ENCODE peak calls at places on chromosomes 1 and 21, in seven cellular contexts. C is heart left ventricle; N is fibroblast of gingiva; T is activated CD8-positive, alpha-beta memory T cell treated with anti-CD3 and anti-CD28 coated beads for 4 hours; E is neural crest cell; Q is stimulated activated CD4-positive, alpha-beta T cell treated with anti-CD3 and anti-CD28 coated beads, TNF-alpha, amount 100 ng/mL, for 4 hours; H is pancreas. P is an unnamed sample.

GRCh38 chr1:42340093-42340492 is 5.1 kb upstream of the FOXJ3 start:
- DNase-seq in C (no peak), Q (no peak), T (no peak), H (no peak), E (no peak), N (no peak), P (peak; percentile 51)

GRCh38 chr1:29502225-29502755 is 266.0 kb downstream of the PTPRU start:
- DNase-seq in E (no peak), Q (no peak), C (no peak), H (no peak), T (no peak), N (no peak), P (peak; percentile 2)

GRCh38 chr1:22412932-22413727 is 38.5 kb upstream of the ZBTB40 start:
- DNase-seq in T (no peak), E (no peak), C (no peak), N (peak; percentile 39), H (no peak), Q (no peak), P (peak; percentile 25)

GRCh38 chr1:59017501-59018231 is 233.8 kb upstream of the JUN start:
- DNase-seq in E (no peak), Q (no peak), T (no peak), H (no peak), N (no peak), C (no peak), P (no peak)

GRCh38 chr21:42609806-42610205 is 43.6 kb upstream of the PDE9A start:
- DNase-seq in N (no peak), H (no peak), T (peak; percentile 23), E (no peak), Q (no peak), C (no peak), P (no peak)

GRCh38 chr1:182771187-182771984 is 18.2 kb upstream of the NPL start:
- DNase-seq in H (no peak), E (no peak), Q (no peak), N (no peak), C (no peak), T (no peak), P (no peak)

GRCh38 chr1:205545991-205546390 is 41.5 kb downstream of the CDK18 start:
- DNase-seq in T (no peak), Q (no peak), N (no peak), E (no peak), H (no peak), C (no peak), P (peak; percentile 16)

GRCh38 chr1:232952514-232953175 is 2.2 kb downstream of the NTPCR start:
- DNase-seq in N (peak; percentile 34), Q (no peak), E (peak; percentile 27), C (no peak), H (no peak), T (no peak), P (peak; percentile 39)

GRCh38 chr1:92004129-92004528 is 25.7 kb upstream of the EPHX4 start:
- DNase-seq in N (no peak), H (no peak), C (no peak), Q (no peak), E (no peak), T (no peak), P (no peak)

GRCh38 chr1:241934181-241934815 is 23.3 kb upstream of the BECN2 start:
- DNase-seq in C (no peak), Q (no peak), N (peak; percentile 31), E (peak; percentile 36), H (no peak), T (no peak), P (no peak)

GRCh38 chr1:28115267-28115666 is 26.9 kb upstream of the EYA3 start:
- DNase-seq in H (no peak), C (peak; percentile 17), Q (no peak), T (peak; percentile 23), N (no peak), E (no peak), P (no peak)

GRCh38 chr1:147822292-147822691 is 61.9 kb upstream of the GJA5 start:
- DNase-seq in H (no peak), N (no peak), Q (no peak), C (no peak), T (no peak), E (no peak), P (no peak)

GRCh38 chr1:68751723-68752122 is 254.8 kb upstream of the DEPDC1 start:
- DNase-seq in H (no peak), N (no peak), C (no peak), E (no peak), Q (no peak), T (no peak), P (no peak)

P was measured in stomach.